ENCODE peak calls at places on chromosomes 16 and 17, in nine cellular contexts. O is T-helper 9 cell, L is HT-29, C is GM12892, U is T-cell, W is Calu3, A is endodermal cell, Y is GDM1, E is GM10248. S is an unnamed sample.
A peak's percentile ranks its signal among the peaks of the same experiment; 100 is the strongest.

GRCh38 chr16:27444015-27444414 is 42.0 kb downstream of the IL21R start:
- DNase-seq in O (no peak), L (no peak), C (no peak), U (no peak), W (no peak), A (peak; percentile 8), Y (no peak), E (no peak), S (no peak)

GRCh38 chr17:7499161-7499560 is 15.0 kb downstream of the POLR2A start:
- DNase-seq in O (no peak), L (no peak), C (no peak), U (no peak), W (no peak), A (no peak), Y (no peak), E (no peak), S (no peak)

GRCh38 chr16:57781741-57782606 is 20.3 kb downstream of the KIFC3 start:
- DNase-seq in O (no peak), L (no peak), C (no peak), U (no peak), W (no peak), A (no peak), Y (no peak), E (no peak), S (no peak)

GRCh38 chr16:2702871-2703745 is 16.9 kb downstream of the PRSS27 start:
- DNase-seq in O (no peak), L (no peak), C (no peak), U (no peak), W (no peak), A (no peak), Y (no peak), E (no peak), S (no peak)

GRCh38 chr16:1481906-1482835 is 6.6 kb downstream of the PTX4 start:
- DNase-seq in O (no peak), L (no peak), C (no peak), U (no peak), W (peak; percentile 26), A (no peak), Y (no peak), E (no peak), S (no peak)

GRCh38 chr17:73705594-73705993 is 61.3 kb upstream of the SDK2 start:
- DNase-seq in O (no peak), L (no peak), C (no peak), U (no peak), W (no peak), A (no peak), Y (no peak), E (no peak), S (no peak)

GRCh38 chr17:66347661-66348604 is 45.5 kb downstream of the PRKCA start:
- DNase-seq in O (no peak), L (peak; percentile 42), C (no peak), U (no peak), W (peak; percentile 42), A (no peak), Y (no peak), E (no peak), S (no peak)

GRCh38 chr17:56594528-56595418 is 1.3 kb downstream of the NOG start:
- DNase-seq in O (no peak), L (no peak), C (no peak), U (peak; percentile 42), W (peak; percentile 16), A (peak; percentile 88), Y (peak; percentile 16), E (peak; percentile 39), S (peak; percentile 43)

GRCh38 chr17:14776791-14777190 is 475.9 kb downstream of the HS3ST3B1 start:
- DNase-seq in O (no peak), L (no peak), C (no peak), U (no peak), W (no peak), A (no peak), Y (no peak), E (no peak), S (no peak)

GRCh38 chr17:28173801-28174200 is 131.3 kb downstream of the NLK start:
- DNase-seq in O (no peak), L (no peak), C (no peak), U (no peak), W (no peak), A (no peak), Y (peak; percentile 45), E (no peak), S (no peak)

GRCh38 chr16:89358030-89359005 is 132.0 kb downstream of the ANKRD11 start:
- DNase-seq in O (peak; percentile 32), L (no peak), C (no peak), U (peak; percentile 56), W (no peak), A (no peak), Y (no peak), E (no peak), S (no peak)

GRCh38 chr17:43515641-43516040 is 30.5 kb downstream of the ETV4 start:
- DNase-seq in O (no peak), L (no peak), C (no peak), U (no peak), W (no peak), A (no peak), Y (no peak), E (no peak), S (no peak)

GRCh38 chr16:12898556-12898955 is 2.8 kb upstream of the SHISA9 start:
- DNase-seq in O (no peak), L (no peak), C (no peak), U (no peak), W (no peak), A (peak; percentile 68), Y (peak; percentile 8), E (no peak), S (no peak)

GRCh38 chr16:28321700-28322411 is 29.5 kb downstream of the SBK1 start:
- DNase-seq in O (peak; percentile 16), L (peak; percentile 49), C (peak; percentile 55), U (peak; percentile 33), W (peak; percentile 69), A (peak; percentile 91), Y (no peak), E (peak; percentile 75), S (peak; percentile 70)

GRCh38 chr16:68369697-68370096 is 58.9 kb downstream of the PRMT7 start:
- DNase-seq in O (no peak), L (no peak), C (peak; percentile 77), U (peak; percentile 29), W (no peak), A (no peak), Y (peak; percentile 80), E (peak; percentile 84), S (no peak)

GRCh38 chr17:65230040-65230439 is 92.9 kb downstream of the RGS9 start:
- DNase-seq in O (no peak), L (no peak), C (no peak), U (no peak), W (no peak), A (peak; percentile 48), Y (no peak), E (no peak), S (peak; percentile 30)

GRCh38 chr17:59561042-59561441 is 4.4 kb upstream of the DHX40 start:
- DNase-seq in O (no peak), L (peak; percentile 43), C (peak; percentile 9), U (no peak), W (peak; percentile 6), A (peak; percentile 66), Y (peak; percentile 51), E (peak; percentile 38), S (no peak)

GRCh38 chr17:67359960-67360817 is 6.2 kb downstream of the PSMD12 start:
- DNase-seq in O (peak; percentile 36), L (peak; percentile 72), C (no peak), U (peak; percentile 41), W (peak; percentile 17), A (peak; percentile 78), Y (no peak), E (no peak), S (no peak)

GRCh38 chr16:20612551-20613470 is 36.6 kb upstream of the ACSM2B start:
- DNase-seq in O (no peak), L (no peak), C (no peak), U (no peak), W (no peak), A (no peak), Y (no peak), E (no peak), S (no peak)

GRCh38 chr16:14007460-14007859 is 63.7 kb upstream of the MRTFB start:
- DNase-seq in O (no peak), L (no peak), C (no peak), U (no peak), W (no peak), A (no peak), Y (no peak), E (no peak), S (no peak)

GRCh38 chr17:73062726-73063125 is 29.8 kb downstream of the SLC39A11 start:
- DNase-seq in O (no peak), L (no peak), C (no peak), U (no peak), W (no peak), A (no peak), Y (no peak), E (no peak), S (no peak)

GRCh38 chr17:54015734-54016133 is 193.0 kb downstream of the KIF2B start:
- DNase-seq in O (no peak), L (no peak), C (no peak), U (no peak), W (no peak), A (no peak), Y (no peak), E (no peak), S (no peak)

GRCh38 chr16:56888806-56889205 is 23.8 kb downstream of the SLC12A3 start:
- DNase-seq in O (no peak), L (no peak), C (peak; percentile 66), U (no peak), W (no peak), A (no peak), Y (no peak), E (peak; percentile 79), S (peak; percentile 80)

GRCh38 chr17:40095944-40096791 is 4.2 kb downstream of the NR1D1 start:
- DNase-seq in O (peak; percentile 69), L (no peak), C (peak; percentile 97), U (peak; percentile 73), W (no peak), A (no peak), Y (peak; percentile 31), E (peak; percentile 96), S (peak; percentile 94)

GRCh38 chr16:1877089-1877488 is 5.1 kb upstream of the MEIOB start:
- DNase-seq in O (no peak), L (no peak), C (no peak), U (no peak), W (no peak), A (no peak), Y (no peak), E (no peak), S (no peak)

GRCh38 chr17:17051380-17051779 is 9.1 kb downstream of the MPRIP start:
- DNase-seq in O (no peak), L (no peak), C (no peak), U (no peak), W (no peak), A (peak; percentile 28), Y (no peak), E (no peak), S (no peak)